ENCODE peak calls at places on chromosomes 4 and X, in seven cellular contexts. E, W, N, V, H, L and T are unnamed samples. For H3K36me3, the result is how much of the 10 kb centered on the place peaks cover.

GRCh38 chrX:110795645-110796510 is at the start of gene CHRDL1:
- DNase-seq in E (no peak), W (no peak), N (no peak), V (no peak), H (peak), L (no peak), T (peak)

GRCh38 chrX:86263526-86263925 is 115.3 kb downstream of the DACH2 start:
- DNase-seq in E (no peak), W (no peak), N (no peak), V (peak), H (peak), L (no peak), T (peak)

GRCh38 chr4:7430368-7430964 is 4.3 kb downstream of the PSAPL1 start:
- DNase-seq in E (peak), W (no peak), N (no peak), V (peak), H (peak), L (no peak), T (peak)

GRCh38 chr4:158538176-158538575 is 16.5 kb downstream of the RXFP1 start:
- DNase-seq in E (peak), W (no peak), N (no peak), V (no peak), H (no peak), L (peak), T (no peak)

GRCh38 chr4:114399085-114399484 is 199.5 kb upstream of the UGT8 start:
- DNase-seq in E (no peak), W (no peak), N (no peak), V (no peak), H (peak), L (no peak), T (peak)

GRCh38 chrX:675896-676295 is 45.3 kb downstream of the SHOX start:
- DNase-seq in E (no peak), W (no peak), N (no peak), V (no peak), H (peak), L (no peak), T (peak)

GRCh38 chr4:16155503-16156169 is 70.6 kb downstream of the TAPT1 start:
- DNase-seq in E (no peak), W (no peak), N (no peak), V (no peak), H (no peak), L (no peak), T (no peak)

GRCh38 chr4:87310691-87311335 is 11.9 kb downstream of the HSD17B13 start:
- DNase-seq in E (no peak), W (no peak), N (no peak), V (no peak), H (no peak), L (no peak), T (no peak)

GRCh38 chr4:79141530-79141929 is 184.3 kb downstream of the NAA11 start:
- DNase-seq in E (peak), W (no peak), N (no peak), V (peak), H (peak), L (peak), T (peak)

GRCh38 chrX:153455571-153455970 is 9.7 kb upstream of the TREX2 start:
- DNase-seq in E (no peak), W (no peak), N (no peak), V (no peak), H (no peak), L (no peak), T (no peak)

GRCh38 chrX:153901753-153902140 is 2.7 kb upstream of the AVPR2 start:
- DNase-seq in E (no peak), W (no peak), N (no peak), V (no peak), H (no peak), L (no peak), T (peak)

GRCh38 chr4:112109455-112110425 is 35.5 kb upstream of the FAM241A start:
- DNase-seq in E (peak), W (no peak), N (peak), V (no peak), H (no peak), L (peak), T (no peak)

GRCh38 chr4:119726505-119726904 is 97.9 kb upstream of the PDE5A start:
- DNase-seq in E (no peak), W (no peak), N (no peak), V (no peak), H (no peak), L (peak), T (no peak)

GRCh38 chr4:109994415-109994827 is 81.7 kb downstream of the EGF start:
- DNase-seq in E (no peak), W (no peak), N (peak), V (no peak), H (no peak), L (no peak), T (no peak)

GRCh38 chr4:15729910-15730533 is 27.2 kb downstream of the BST1 start:
- DNase-seq in E (peak), W (peak), N (peak), V (no peak), H (peak), L (peak), T (no peak)

GRCh38 chrX:43349363-43349762 is 306.7 kb upstream of the MAOA start:
- DNase-seq in E (peak), W (peak), N (peak), V (no peak), H (peak), L (peak), T (peak)

GRCh38 chrX:56764153-56764974 is 35.3 kb downstream of the NBDY start:
- DNase-seq in E (peak), W (peak), N (peak), V (no peak), H (peak), L (peak), T (peak)

GRCh38 chr4:46274717-46275116 is 115.2 kb downstream of the GABRA2 start:
- DNase-seq in E (peak), W (no peak), N (no peak), V (no peak), H (peak), L (no peak), T (no peak)

GRCh38 chrX:72545990-72546389 is 26.7 kb downstream of the HDAC8 start:
- DNase-seq in E (no peak), W (no peak), N (no peak), V (no peak), H (no peak), L (no peak), T (peak)

GRCh38 chrX:85897376-85898110 is 149.8 kb downstream of the CHM start:
- DNase-seq in E (no peak), W (peak), N (no peak), V (no peak), H (no peak), L (no peak), T (no peak)

GRCh38 chr4:89161841-89162240 is 50.5 kb downstream of the TIGD2 start:
- DNase-seq in E (no peak), W (no peak), N (no peak), V (no peak), H (no peak), L (peak), T (no peak)

GRCh38 chrX:10988653-10989052 is 122.5 kb upstream of the HCCS start:
- DNase-seq in E (peak), W (no peak), N (no peak), V (no peak), H (no peak), L (no peak), T (no peak)

GRCh38 chrX:140467211-140467610 is 37.7 kb downstream of the SOX3 start:
- DNase-seq in E (no peak), W (no peak), N (no peak), V (no peak), H (no peak), L (no peak), T (no peak)

GRCh38 chr4:72319596-72319995 is 249.4 kb downstream of the ADAMTS3 start:
- DNase-seq in E (peak), W (no peak), N (no peak), V (no peak), H (no peak), L (peak), T (no peak)

GRCh38 chr4:70728096-70728495 is 6.3 kb downstream of the RUFY3 start:
- DNase-seq in E (no peak), W (no peak), N (no peak), V (no peak), H (no peak), L (no peak), T (no peak)

GRCh38 chrX:84133023-84133422 is 55.0 kb downstream of the RPS6KA6 start:
- DNase-seq in E (no peak), W (no peak), N (no peak), V (no peak), H (no peak), L (peak), T (no peak)

GRCh38 chr4:4477391-4477790 is 64.5 kb downstream of the STX18 start:
- DNase-seq in E (no peak), W (no peak), N (no peak), V (no peak), H (no peak), L (no peak), T (no peak)

GRCh38 chr4:168735735-168736134 is 238.9 kb downstream of the PALLD start:
- DNase-seq in E (no peak), W (no peak), N (no peak), V (no peak), H (no peak), L (no peak), T (no peak)

GRCh38 chrX:281166-281999 is at the start of gene PLCXD1:
- DNase-seq in E (no peak), W (peak), N (no peak), V (peak), H (peak), L (peak), T (peak)

GRCh38 chr4:65089666-65090065 is 580.6 kb downstream of the EPHA5 start:
- DNase-seq in E (peak), W (no peak), N (no peak), V (no peak), H (peak), L (no peak), T (no peak)

GRCh38 chr4:174156239-174156826 is 127.1 kb downstream of the FBXO8 start:
- DNase-seq in E (peak), W (peak), N (peak), V (no peak), H (peak), L (peak), T (no peak)

GRCh38 chr4:113094802-113095201 is 45.3 kb downstream of the ANK2 start:
- DNase-seq in E (no peak), W (peak), N (no peak), V (no peak), H (peak), L (no peak), T (no peak)

GRCh38 chr4:184669251-184669650 is 19.7 kb downstream of the PRIMPOL start:
- DNase-seq in E (no peak), W (no peak), N (no peak), V (no peak), H (no peak), L (no peak), T (no peak)
- H3K36me3 ChIP-seq in E (under half), W (under half), N (under half), V (under half), H (under half), L (under half), T (under half)

GRCh38 chr4:2459589-2460349 is 9.1 kb upstream of the RNF4 start:
- DNase-seq in E (no peak), W (no peak), N (no peak), V (no peak), H (no peak), L (no peak), T (no peak)

GRCh38 chr4:2465032-2465431 is 3.9 kb upstream of the RNF4 start:
- DNase-seq in E (no peak), W (no peak), N (no peak), V (no peak), H (no peak), L (no peak), T (no peak)

GRCh38 chr4:2461246-2461960 is 7.5 kb upstream of the RNF4 start:
- DNase-seq in E (no peak), W (no peak), N (no peak), V (no peak), H (no peak), L (no peak), T (no peak)

GRCh38 chr4:2462992-2463762 is 5.7 kb upstream of the RNF4 start:
- DNase-seq in E (no peak), W (no peak), N (no peak), V (no peak), H (peak), L (no peak), T (peak)

DNA sequence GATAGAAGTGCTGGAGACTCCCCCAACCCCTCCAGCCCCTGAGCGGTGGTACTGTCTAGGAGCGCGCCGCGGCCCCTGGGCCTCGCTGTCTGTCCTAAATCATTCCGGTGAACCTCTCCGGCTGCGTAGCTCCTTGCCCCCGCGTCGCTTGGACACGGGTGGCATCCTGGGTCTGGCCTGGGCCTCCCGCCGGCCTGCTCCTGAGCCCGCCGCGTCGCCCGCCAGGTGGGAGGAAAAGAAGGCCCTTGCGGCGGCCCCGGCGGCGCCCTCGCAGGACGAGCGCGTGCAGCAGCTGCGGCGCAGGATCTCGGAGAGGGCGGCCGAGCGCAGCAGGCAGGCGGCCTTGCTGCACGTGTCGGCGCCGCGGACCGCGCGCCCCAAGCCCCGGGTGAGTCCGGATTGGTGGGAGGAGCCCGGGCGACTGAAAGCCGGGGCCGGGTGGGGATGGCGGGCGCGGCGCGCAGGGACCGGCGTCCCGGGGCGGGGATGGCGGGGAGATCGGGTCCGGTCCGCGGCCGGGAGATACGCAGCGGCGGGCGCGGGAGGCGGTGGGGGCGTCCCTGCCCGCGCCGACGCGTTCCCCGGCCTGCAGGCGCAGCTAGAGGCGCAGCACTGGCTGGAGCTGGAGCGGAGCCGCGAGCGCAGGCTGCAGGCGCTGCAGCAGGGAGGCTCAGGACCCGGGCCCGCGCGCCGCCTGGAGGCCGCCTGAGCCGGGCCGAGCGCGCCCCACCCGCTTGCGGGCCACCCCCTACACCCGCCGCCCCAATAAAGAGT is 6.5 kb upstream of the RNF4 start:
- DNase-seq in E (peak), W (peak), N (no peak), V (no peak), H (peak), L (peak), T (peak)
- TF ChIP-seq CTCF in E (no peak), W (peak), N (peak), V (peak), H (peak), L (peak), T (peak)

DNA sequence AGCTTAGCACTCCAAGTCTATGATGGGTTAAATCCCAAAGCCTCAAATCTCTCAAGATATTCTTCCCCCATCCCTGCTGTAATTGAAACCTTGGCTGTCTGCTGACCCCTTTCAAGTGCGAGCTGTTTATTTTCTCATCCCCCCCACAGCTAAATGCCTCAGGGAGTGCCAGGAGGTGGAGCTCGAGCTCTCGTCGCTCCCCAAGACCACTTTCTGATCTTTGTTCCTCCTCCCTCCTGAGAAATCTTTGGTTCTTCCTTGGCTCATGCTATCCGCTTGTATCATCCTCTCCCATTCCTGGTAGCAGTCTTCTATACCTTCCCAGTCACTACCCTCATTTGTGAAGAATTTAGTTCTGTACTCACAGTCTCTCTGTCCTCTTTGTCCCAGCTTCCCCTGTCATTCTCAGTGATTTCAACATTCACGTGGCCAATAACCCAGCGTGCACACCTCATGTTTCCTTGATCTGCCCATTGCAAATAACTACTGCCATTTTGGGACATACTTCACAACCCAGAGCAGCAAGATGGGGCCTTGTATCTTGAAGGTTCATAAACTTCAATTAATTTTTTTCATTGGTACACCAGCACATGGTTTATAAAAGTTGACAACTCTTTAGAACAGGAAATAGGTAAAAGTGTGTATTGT is 9.2 kb upstream of the SLC25A43 start:
- DNase-seq in E (no peak), W (peak), N (no peak), V (no peak), H (peak), L (no peak), T (peak)
- H3K9ac ChIP-seq in E (no peak), W (no peak), N (no peak), V (no peak), H (no peak), L (no peak), T (no peak)

DNA sequence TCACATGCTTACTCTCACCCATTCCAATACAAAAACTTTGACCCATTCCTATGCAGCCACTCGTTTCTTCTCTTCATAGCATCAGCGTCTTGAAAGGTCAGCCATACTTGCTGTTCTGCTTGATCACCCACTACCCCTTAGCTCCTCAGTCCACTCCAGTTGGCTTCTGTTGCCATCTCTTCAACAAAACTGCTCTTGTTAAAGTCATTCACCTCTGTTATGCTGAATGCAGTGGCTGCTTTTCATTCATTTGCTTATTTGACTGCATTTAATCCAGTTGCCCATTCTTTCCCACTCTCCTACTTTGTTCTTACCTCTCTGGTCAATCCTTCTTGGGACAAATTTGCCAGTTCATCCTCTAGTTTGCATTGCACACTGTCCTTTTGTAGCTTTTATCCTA is 24.9 kb downstream of the CEP135 start:
- DNase-seq in E (no peak), W (no peak), N (no peak), V (no peak), H (no peak), L (no peak), T (no peak)
- H3K36me3 ChIP-seq in E (under half), W (under half), N (under half), V (under half), H (under half), L (under half), T (half or more)

GRCh38 chrX:88425739-88426138 is 321.3 kb upstream of the CPXCR1 start:
- DNase-seq in E (no peak), W (no peak), N (no peak), V (no peak), H (no peak), L (no peak), T (no peak)
- TF ChIP-seq CTCF in E (no peak), W (no peak), N (peak), V (no peak), H (peak), L (peak), T (peak)

DNA sequence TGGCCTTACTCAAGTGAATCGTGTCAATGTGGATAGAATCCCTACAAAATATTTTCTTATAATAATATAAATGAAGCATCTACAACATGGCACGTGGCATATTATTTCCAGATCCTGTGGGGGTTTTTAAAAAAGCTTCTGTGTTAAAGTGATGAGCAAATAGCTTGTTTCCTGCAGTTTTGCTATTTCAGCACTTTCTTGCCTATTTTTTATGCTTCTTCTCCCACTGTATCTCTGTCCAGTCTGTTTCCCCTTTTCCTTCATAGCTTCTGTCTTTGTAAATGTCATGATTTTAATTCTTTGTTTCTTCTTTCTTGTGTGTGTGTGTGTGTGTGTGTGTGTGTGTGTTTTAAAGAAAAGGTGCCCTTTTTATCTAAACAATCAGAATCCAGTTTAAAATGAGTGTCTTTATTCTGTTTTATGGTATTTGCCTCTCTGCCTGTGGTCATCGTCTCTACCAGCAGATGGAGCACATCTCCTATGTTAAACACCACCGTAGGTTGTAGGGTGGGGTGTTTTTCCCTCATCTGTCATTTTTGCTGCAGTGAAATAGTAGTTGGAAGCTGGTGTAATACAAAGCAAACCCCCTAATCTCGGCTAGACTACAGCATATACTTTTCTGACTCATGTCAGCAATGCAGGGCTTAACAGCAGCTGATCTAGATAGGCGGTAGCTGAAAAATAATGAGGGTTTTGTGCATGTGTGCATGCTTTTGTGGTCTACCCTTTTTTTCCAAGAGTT is 33.1 kb downstream of the FTHL17 start:
- DNase-seq in E (peak), W (peak), N (no peak), V (no peak), H (peak), L (peak), T (peak)
- H3K9ac ChIP-seq in E (no peak), W (no peak), N (no peak), V (no peak), H (no peak), L (no peak), T (no peak)

GRCh38 chr4:138087181-138087714 is 154.9 kb downstream of the SLC7A11 start:
- DNase-seq in E (no peak), W (no peak), N (no peak), V (no peak), H (no peak), L (no peak), T (no peak)
- H3K36me3 ChIP-seq in E (under half), W (under half), N (under half), V (under half), H (under half), L (under half), T (under half)

DNA sequence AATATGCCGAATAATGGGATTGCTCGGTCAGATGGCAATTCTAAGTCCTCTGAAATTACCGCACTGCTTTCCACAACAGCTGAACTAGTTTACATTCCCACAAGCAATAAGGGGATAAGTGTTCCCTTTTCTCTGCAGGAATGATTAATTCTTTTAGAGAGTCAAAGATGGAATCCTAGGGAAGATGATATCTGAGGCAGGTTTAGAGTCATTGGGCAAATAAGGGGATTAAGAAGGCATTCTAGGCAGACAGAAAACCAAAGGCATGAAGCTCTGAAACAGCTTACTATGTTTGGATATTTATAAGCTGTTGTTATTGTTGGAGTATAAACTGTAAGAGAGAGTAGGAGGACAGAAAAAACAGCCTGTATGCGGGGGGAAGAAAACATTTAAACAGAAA is 85.7 kb downstream of the TET2 start:
- DNase-seq in E (no peak), W (no peak), N (no peak), V (no peak), H (no peak), L (peak), T (no peak)
- TF ChIP-seq CTCF in E (no peak), W (no peak), N (no peak), V (no peak), H (no peak), L (no peak), T (no peak)